ENCODE peak calls at places on chromosomes 16 and 17, in six cellular contexts. M, V, U, G, E and P are unnamed samples.

GRCh38 chr17:46044286-46044928 is 45.4 kb downstream of the STH start:
- DNase-seq in E (peak; percentile 76), V (peak; percentile 28), G (peak; percentile 36), M (peak; percentile 23), U (no peak), P (peak; percentile 26)

GRCh38 chr16:13379266-13379665 is 477.9 kb downstream of the SHISA9 start:
- DNase-seq in V (no peak), M (peak; percentile 75), E (no peak), U (no peak), G (no peak), P (no peak)

GRCh38 chr16:79217375-79218011 is 383.0 kb downstream of the MAF start:
- DNase-seq in E (no peak), M (no peak), V (no peak), U (no peak), G (no peak), P (no peak)

GRCh38 chr16:700684-701584 is 4.7 kb downstream of the FBXL16 start:
- DNase-seq in V (peak; percentile 40), M (no peak), G (no peak), U (no peak), E (peak; percentile 69), P (no peak)

GRCh38 chr17:28394717-28395116 is 11.3 kb downstream of the SLC46A1 start:
- DNase-seq in V (no peak), U (no peak), G (no peak), E (no peak), M (no peak), P (no peak)

GRCh38 chr16:30112197-30113030 is 923 bp downstream of the GDPD3 start:
- DNase-seq in U (no peak), E (peak; percentile 86), G (no peak), V (peak; percentile 55), M (no peak), P (no peak)

GRCh38 chr17:12627776-12628491 is 37.8 kb upstream of the MYOCD start:
- DNase-seq in V (no peak), E (no peak), G (no peak), U (no peak), M (no peak), P (no peak)

GRCh38 chr16:68506331-68507053 is 32.6 kb upstream of the ZFP90 start:
- DNase-seq in U (no peak), G (no peak), E (no peak), M (peak; percentile 58), V (no peak), P (peak; percentile 64)

GRCh38 chr17:19718613-19719364 is 2.4 kb upstream of the SLC47A2 start:
- DNase-seq in E (peak; percentile 74), G (no peak), V (no peak), M (no peak), U (no peak), P (no peak)

GRCh38 chr17:79911430-79912399 is 72.5 kb upstream of the CBX4 start:
- DNase-seq in M (no peak), U (no peak), G (no peak), V (no peak), E (no peak), P (no peak)

GRCh38 chr17:5537251-5537650 is 47.1 kb downstream of the NLRP1 start:
- DNase-seq in V (no peak), E (no peak), M (no peak), G (no peak), U (no peak), P (no peak)

GRCh38 chr16:69166221-69166833 is 20.6 kb upstream of the SNTB2 start:
- DNase-seq in E (no peak), V (peak; percentile 71), M (no peak), U (no peak), G (no peak), P (peak; percentile 49)

GRCh38 chr17:50259484-50260324 is 14.6 kb upstream of the TMEM92 start:
- DNase-seq in E (peak; percentile 29), U (no peak), G (no peak), M (no peak), V (no peak), P (no peak)

GRCh38 chr17:11736613-11737289 is 138.5 kb downstream of the DNAH9 start:
- DNase-seq in M (no peak), G (no peak), V (no peak), E (no peak), U (no peak), P (peak; percentile 18)

GRCh38 chr17:29369831-29370735 is 20.1 kb upstream of the TAOK1 start:
- DNase-seq in U (no peak), E (peak; percentile 90), V (peak; percentile 12), M (peak; percentile 15), G (peak; percentile 52), P (peak; percentile 11)

GRCh38 chr17:9202572-9202971 is 181.3 kb downstream of the NTN1 start:
- DNase-seq in U (no peak), V (no peak), M (no peak), G (no peak), E (no peak), P (no peak)

GRCh38 chr16:89860747-89861304 is 12.6 kb upstream of the TCF25 start:
- DNase-seq in V (peak; percentile 65), U (no peak), G (peak; percentile 8), E (peak; percentile 89), M (no peak), P (no peak)